ENCODE peak calls at places on chromosomes 1 and 21, in four cellular contexts. One of them, this sample, is unnamed.
A peak's percentile ranks its signal among the peaks of the same experiment; 100 is the strongest.

GRCh38 chr1:200671235-200671786 is 1.6 kb upstream of the DDX59 start:
- DNase-seq in HepG2: no peak
- DNase-seq in GM12878: no peak
- DNase-seq in A549: no peak
- DNase-seq in this sample: peak; percentile 13

GRCh38 chr21:42191978-42192595 is 26.9 kb upstream of the ABCG1 start:
- DNase-seq in HepG2: no peak
- DNase-seq in GM12878: no peak
- DNase-seq in A549: no peak
- DNase-seq in this sample: no peak

GRCh38 chr1:211088156-211088555 is 45.8 kb downstream of the KCNH1 start:
- DNase-seq in HepG2: no peak
- DNase-seq in GM12878: no peak
- DNase-seq in A549: no peak
- DNase-seq in this sample: no peak

GRCh38 chr1:77487631-77488030 is 194.8 kb downstream of the ZZZ3 start:
- DNase-seq in HepG2: no peak
- DNase-seq in GM12878: no peak
- DNase-seq in A549: no peak
- DNase-seq in this sample: no peak

GRCh38 chr1:205298191-205298994 is 23.2 kb downstream of the NUAK2 start:
- DNase-seq in HepG2: peak; percentile 84
- DNase-seq in GM12878: no peak
- DNase-seq in A549: peak; percentile 91
- DNase-seq in this sample: no peak

GRCh38 chr1:228794810-228795209 is 59.5 kb downstream of the RHOU start:
- DNase-seq in HepG2: no peak
- DNase-seq in GM12878: peak; percentile 40
- DNase-seq in A549: no peak
- DNase-seq in this sample: no peak

GRCh38 chr21:17673261-17674020 is 60.7 kb upstream of the BTG3 start:
- DNase-seq in HepG2: no peak
- DNase-seq in GM12878: no peak
- DNase-seq in A549: no peak
- DNase-seq in this sample: no peak

GRCh38 chr1:158833269-158833668 is 2.1 kb downstream of the MNDA start:
- DNase-seq in HepG2: no peak
- DNase-seq in GM12878: no peak
- DNase-seq in A549: no peak
- DNase-seq in this sample: peak; percentile 86

GRCh38 chr21:44492572-44493385 is 37.5 kb downstream of the LRRC3 start:
- DNase-seq in HepG2: no peak
- DNase-seq in GM12878: no peak
- DNase-seq in A549: no peak
- DNase-seq in this sample: no peak

GRCh38 chr21:16468191-16468590 is 738.4 kb downstream of the USP25 start:
- DNase-seq in HepG2: no peak
- DNase-seq in GM12878: no peak
- DNase-seq in A549: no peak
- DNase-seq in this sample: no peak

GRCh38 chr1:24720152-24720551 is 25.1 kb upstream of the CLIC4 start:
- DNase-seq in HepG2: peak; percentile 71
- DNase-seq in GM12878: no peak
- DNase-seq in A549: no peak
- DNase-seq in this sample: no peak

GRCh38 chr1:42085596-42085995 is 67.6 kb upstream of the GUCA2B start:
- DNase-seq in HepG2: no peak
- DNase-seq in GM12878: no peak
- DNase-seq in A549: no peak
- DNase-seq in this sample: no peak

GRCh38 chr1:43937179-43937865 is 3.7 kb downstream of the ARTN start:
- DNase-seq in HepG2: no peak
- DNase-seq in GM12878: no peak
- DNase-seq in A549: no peak
- DNase-seq in this sample: no peak

GRCh38 chr1:10980841-10981727 is 31.4 kb upstream of the TARDBP start:
- DNase-seq in HepG2: no peak
- DNase-seq in GM12878: no peak
- DNase-seq in A549: no peak
- DNase-seq in this sample: no peak

GRCh38 chr1:167713330-167714081 is 8.3 kb upstream of the MPZL1 start:
- DNase-seq in HepG2: no peak
- DNase-seq in GM12878: no peak
- DNase-seq in A549: no peak
- DNase-seq in this sample: peak; percentile 46

GRCh38 chr1:3577300-3577699 is 34.0 kb downstream of the MEGF6 start:
- DNase-seq in HepG2: no peak
- DNase-seq in GM12878: no peak
- DNase-seq in A549: no peak
- DNase-seq in this sample: no peak

GRCh38 chr1:25834894-25835293 is 15.1 kb downstream of the MTFR1L start:
- DNase-seq in HepG2: no peak
- DNase-seq in GM12878: no peak
- DNase-seq in A549: no peak
- DNase-seq in this sample: no peak

GRCh38 chr1:203911806-203912205 is 50.4 kb downstream of the SNRPE start:
- DNase-seq in HepG2: no peak
- DNase-seq in GM12878: no peak
- DNase-seq in A549: no peak
- DNase-seq in this sample: no peak

GRCh38 chr1:81967957-81968356 is 167.2 kb downstream of the ADGRL2 start:
- DNase-seq in HepG2: peak; percentile 4
- DNase-seq in GM12878: no peak
- DNase-seq in A549: no peak
- DNase-seq in this sample: no peak

GRCh38 chr21:39454949-39455668 is 3.3 kb downstream of the SH3BGR start:
- DNase-seq in HepG2: no peak
- DNase-seq in GM12878: no peak
- DNase-seq in A549: no peak
- DNase-seq in this sample: no peak

GRCh38 chr21:31366825-31367224 is 22.8 kb upstream of the TIAM1 start:
- DNase-seq in HepG2: no peak
- DNase-seq in GM12878: no peak
- DNase-seq in A549: no peak
- DNase-seq in this sample: no peak

GRCh38 chr1:119885903-119886783 is 10.2 kb downstream of the ADAM30 start:
- DNase-seq in HepG2: peak; percentile 37
- DNase-seq in GM12878: no peak
- DNase-seq in A549: peak; percentile 18
- DNase-seq in this sample: peak; percentile 61

GRCh38 chr21:33544451-33544850 is 1.6 kb downstream of the SON start:
- DNase-seq in HepG2: no peak
- DNase-seq in GM12878: no peak
- DNase-seq in A549: no peak
- DNase-seq in this sample: no peak

GRCh38 chr21:33541105-33541711 is 709 bp downstream of the GART start:
- DNase-seq in HepG2: peak; percentile 24
- DNase-seq in GM12878: peak; percentile 13
- DNase-seq in A549: no peak
- DNase-seq in this sample: peak; percentile 58

GRCh38 chr21:33541756-33542639 is at the start of gene GART:
- DNase-seq in HepG2: peak; percentile 73
- DNase-seq in GM12878: peak; percentile 35
- DNase-seq in A549: peak; percentile 33
- DNase-seq in this sample: peak; percentile 90

GRCh38 chr21:33542640-33543504 is at the start of gene SON:
- DNase-seq in HepG2: peak; percentile 96
- DNase-seq in GM12878: peak; percentile 95
- DNase-seq in A549: peak; percentile 79
- DNase-seq in this sample: peak; percentile 99

DNA sequence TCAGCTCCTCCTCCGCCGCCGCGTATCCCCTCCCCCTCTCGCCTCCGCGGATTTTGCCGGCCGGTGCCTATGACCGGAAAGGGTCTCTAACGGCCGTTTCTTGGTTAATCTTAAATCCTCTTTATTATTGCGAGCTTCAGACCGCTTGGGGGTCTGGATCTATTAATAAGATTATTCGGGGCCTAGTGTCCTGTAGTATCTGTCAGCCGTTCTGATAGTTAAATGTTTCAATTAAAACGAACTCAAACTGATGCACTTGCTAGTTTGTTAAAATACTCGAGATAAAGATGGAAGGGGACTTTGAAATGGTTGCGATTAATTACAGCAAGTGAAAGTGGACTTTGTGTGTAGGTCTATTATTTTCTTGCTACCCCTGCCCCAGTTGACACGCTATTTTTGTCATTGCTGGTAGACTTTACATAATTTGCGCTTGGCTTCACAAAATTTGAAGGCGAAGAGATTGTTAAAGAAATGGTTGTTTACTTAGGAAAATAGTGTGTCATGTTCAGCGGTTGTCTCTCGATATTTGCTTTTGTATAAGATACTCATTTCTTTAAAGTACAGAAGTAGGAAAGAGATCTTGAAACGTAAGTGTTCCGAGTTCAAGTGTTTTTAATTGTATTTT is 779 bp downstream of the SON start:
- DNase-seq in HepG2: no peak
- DNase-seq in GM12878: no peak
- DNase-seq in A549: no peak
- DNase-seq in this sample: peak; percentile 82
- TF ChIP-seq MYC in HepG2: no peak
- TF ChIP-seq MYC in GM12878: no peak
- TF ChIP-seq MYC in A549: no peak
- TF ChIP-seq MYC in this sample: no peak

GRCh38 chr1:115138973-115139372 is 49.7 kb upstream of the TSPAN2 start:
- DNase-seq in HepG2: peak; percentile 63
- DNase-seq in GM12878: peak; percentile 9
- DNase-seq in A549: peak; percentile 63
- DNase-seq in this sample: peak; percentile 85
- TF ChIP-seq MYC in HepG2: no peak
- TF ChIP-seq MYC in GM12878: no peak
- TF ChIP-seq MYC in A549: no peak
- TF ChIP-seq MYC in this sample: no peak

DNA sequence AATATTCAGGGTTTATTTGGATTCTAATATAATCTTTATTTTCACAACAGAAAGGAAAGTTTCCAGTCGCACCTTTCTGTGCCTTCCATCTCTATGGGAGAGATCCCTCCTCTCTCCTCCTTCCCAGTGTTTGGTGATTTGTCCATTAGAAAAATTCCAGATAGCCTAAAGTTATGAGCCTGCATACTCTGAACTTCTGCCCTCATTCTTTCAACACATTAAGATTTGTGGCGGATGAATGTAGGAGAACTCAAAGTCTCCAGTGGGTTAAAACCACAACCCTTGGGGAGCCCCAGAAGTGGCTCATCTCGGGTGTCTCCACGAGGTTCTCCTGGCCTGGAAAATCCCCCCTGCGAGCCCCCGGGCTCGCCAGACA is 3.6 kb downstream of the NHLH2 start:
- DNase-seq in HepG2: no peak
- DNase-seq in GM12878: no peak
- DNase-seq in A549: no peak
- DNase-seq in this sample: no peak
- TF ChIP-seq MYC in HepG2: no peak
- TF ChIP-seq MYC in GM12878: no peak
- TF ChIP-seq MYC in A549: no peak
- TF ChIP-seq MYC in this sample: no peak

DNA sequence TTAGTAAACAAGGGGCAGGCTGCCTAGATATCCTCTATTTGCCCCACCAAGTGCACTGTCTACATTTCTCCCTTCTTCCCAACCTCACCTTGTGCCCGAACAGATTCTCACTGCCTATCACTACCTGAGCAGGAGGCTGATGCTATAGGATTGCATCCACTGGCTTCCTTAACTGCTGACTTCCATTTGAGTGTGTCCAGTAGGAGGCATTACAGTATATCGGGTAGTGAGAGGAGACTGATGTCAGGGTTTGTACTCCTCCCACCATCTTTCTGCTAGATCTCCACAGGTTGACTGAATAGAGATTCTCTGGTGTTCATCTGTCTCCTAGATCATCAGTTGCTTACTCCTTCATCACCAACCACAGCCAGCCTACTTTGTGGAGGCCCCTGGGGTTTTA is 796.3 kb downstream of the LRRIQ3 start:
- DNase-seq in HepG2: no peak
- DNase-seq in GM12878: no peak
- DNase-seq in A549: no peak
- DNase-seq in this sample: peak; percentile 1
- TF ChIP-seq MYC in HepG2: no peak
- TF ChIP-seq MYC in GM12878: no peak
- TF ChIP-seq MYC in A549: no peak
- TF ChIP-seq MYC in this sample: no peak